ENCODE peak calls at places on chromosomes 16 and 17, in nine cellular contexts. L is IMR-90, K is foreskin fibroblast, O is pancreas, H is heart right ventricle, D is endothelial cell, U is uterus, Y is progenitor cell of endocrine pancreas, R is Panc1. F is an unnamed sample.

GRCh38 chr16:48616571-48616970 is 6.6 kb upstream of the N4BP1 start:
- DNase-seq in K (no peak), L (no peak), O (no peak), H (no peak), U (no peak), R (no peak), D (no peak), Y (no peak), F (no peak)

GRCh38 chr17:39144414-39144813 is 7.0 kb downstream of the PLXDC1 start:
- DNase-seq in K (peak), R (no peak), D (no peak), L (peak), U (peak), H (peak), Y (no peak), O (peak), F (peak)

GRCh38 chr16:5502467-5502869 is 404.9 kb upstream of the EEF2KMT start:
- DNase-seq in U (no peak), H (no peak), Y (peak), D (peak), K (no peak), R (no peak), O (no peak), L (no peak), F (peak)

GRCh38 chr17:50101346-50102163 is 6.4 kb downstream of the PDK2 start:
- DNase-seq in R (no peak), U (peak), D (no peak), Y (no peak), H (peak), O (peak), K (no peak), L (peak), F (peak)

GRCh38 chr17:48074322-48075054 is 26.3 kb downstream of the NFE2L1 start:
- DNase-seq in L (peak), K (peak), D (peak), R (peak), H (peak), Y (peak), U (peak), O (peak), F (peak)

GRCh38 chr17:14813649-14814048 is 451.5 kb downstream of the PMP22 start:
- DNase-seq in D (peak), O (no peak), Y (no peak), H (peak), R (no peak), L (no peak), K (no peak), U (no peak), F (peak)

GRCh38 chr17:82273327-82274133 is at the start of gene CSNK1D:
- DNase-seq in U (peak), R (no peak), Y (peak), O (peak), H (peak), L (peak), K (peak), D (peak), F (peak)

GRCh38 chr16:79169239-79169638 is 431.3 kb downstream of the MAF start:
- DNase-seq in U (no peak), Y (no peak), K (no peak), D (no peak), L (no peak), O (no peak), H (no peak), R (no peak), F (no peak)

GRCh38 chr17:62075308-62075815 is 10.3 kb upstream of the MED13 start:
- DNase-seq in R (no peak), O (no peak), D (no peak), H (no peak), K (no peak), Y (no peak), L (peak), U (no peak), F (no peak)

DNA sequence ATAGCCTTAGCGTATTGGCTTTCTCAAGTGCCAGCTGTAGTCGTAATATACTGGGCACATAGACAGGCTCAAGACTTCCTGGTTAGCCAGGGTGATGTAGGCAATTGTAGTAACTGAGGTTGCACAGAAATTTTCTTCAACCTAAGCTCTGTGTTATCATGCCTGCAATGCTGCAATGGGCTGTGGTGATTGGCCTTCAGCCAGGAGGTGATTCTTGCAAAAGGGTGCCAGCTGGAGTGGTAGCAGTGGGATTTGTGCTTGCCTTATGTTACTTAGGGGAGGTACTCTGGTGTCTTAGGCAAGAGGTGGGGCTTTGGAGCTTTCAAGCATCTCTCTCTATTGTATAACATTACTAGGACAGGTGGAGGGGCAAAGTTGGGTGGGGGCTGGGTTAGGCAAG is 495.1 kb downstream of the CDH11 start:
- DNase-seq in Y (no peak), U (no peak), L (peak), H (no peak), D (no peak), K (no peak), O (no peak), R (no peak), F (no peak)
- TF ChIP-seq CTCF in Y (no peak), U (no peak), L (no peak), H (no peak), D (no peak), K (no peak), O (no peak), R (no peak), F (no peak)

GRCh38 chr16:8946544-8946943 is 17.2 kb downstream of the USP7 start:
- DNase-seq in K (no peak), R (no peak), D (no peak), U (no peak), Y (no peak), O (no peak), L (no peak), H (no peak), F (no peak)
- TF ChIP-seq CTCF in K (no peak), R (no peak), D (no peak), U (no peak), Y (no peak), O (no peak), L (no peak), H (no peak), F (no peak)

GRCh38 chr17:53191878-53192277 is 630.8 kb upstream of the KIF2B start:
- DNase-seq in O (no peak), Y (no peak), R (no peak), K (no peak), H (no peak), L (no peak), D (no peak), U (no peak), F (no peak)
- TF ChIP-seq CTCF in O (no peak), Y (no peak), R (no peak), K (no peak), H (no peak), L (no peak), D (no peak), U (no peak), F (no peak)

GRCh38 chr16:12091569-12092346 is 115.2 kb downstream of the SNX29 start:
- DNase-seq in U (no peak), D (peak), K (no peak), R (no peak), Y (no peak), O (peak), H (no peak), L (no peak), F (no peak)
- TF ChIP-seq CTCF in U (no peak), D (no peak), K (no peak), R (no peak), Y (no peak), O (no peak), H (no peak), L (no peak), F (no peak)